ENCODE peak calls at places on chromosomes 1 and 21, in ten cellular contexts. Q is stomach, U is IMR-90, J is hepatocyte, P is pancreas, V is psoas muscle, A is lower lobe of right lung, S is mesendoderm, F is fibroblast of lung, M is lung. T is an unnamed sample. For H3K4me1, the result is how much of the 10 kb centered on the place peaks cover.

GRCh38 chr1:108142773-108143394 is 57.3 kb downstream of the SLC25A24 start:
- DNase-seq in V (no peak), U (peak), S (no peak), M (no peak), P (no peak), J (no peak), Q (no peak), F (peak), A (no peak), T (no peak)

GRCh38 chr1:55214903-55215193 is 316 bp downstream of the USP24 start:
- DNase-seq in J (peak), V (peak), P (peak), U (peak), S (peak), F (peak), A (peak), Q (peak), M (peak), T (peak)

GRCh38 chr1:66546045-66546810 is 12.3 kb downstream of the SGIP1 start:
- DNase-seq in S (no peak), Q (no peak), U (peak), A (no peak), F (no peak), V (no peak), J (no peak), M (no peak), P (no peak), T (no peak)

GRCh38 chr1:201882665-201883132 is 6.0 kb upstream of the SHISA4 start:
- DNase-seq in M (no peak), U (peak), J (no peak), Q (no peak), F (peak), V (no peak), S (peak), A (no peak), P (no peak), T (no peak)

GRCh38 chr1:169027607-169028320 is 78.7 kb upstream of the ATP1B1 start:
- DNase-seq in J (no peak), V (no peak), S (no peak), A (no peak), Q (no peak), U (no peak), P (no peak), F (no peak), M (no peak), T (no peak)

GRCh38 chr1:109277434-109278204 is 5.3 kb downstream of the PSRC1 start:
- DNase-seq in P (peak), S (peak), V (peak), U (peak), J (peak), Q (peak), F (peak), M (peak), A (peak), T (peak)

GRCh38 chr1:161227196-161227871 is 1.5 kb downstream of the TOMM40L start:
- DNase-seq in Q (peak), U (peak), V (peak), F (peak), P (peak), M (peak), A (peak), S (peak), J (peak), T (peak)

GRCh38 chr1:226632169-226632884 is 83.8 kb downstream of the STUM start:
- DNase-seq in J (no peak), A (peak), M (no peak), V (no peak), P (peak), F (no peak), S (no peak), U (no peak), Q (no peak), T (no peak)

GRCh38 chr1:110309139-110309538 is 30.0 kb upstream of the RBM15 start:
- DNase-seq in V (no peak), J (no peak), U (peak), S (no peak), Q (no peak), A (no peak), M (no peak), F (peak), P (no peak), T (no peak)

GRCh38 chr1:54671985-54672608 is 30.5 kb downstream of the MROH7 start:
- DNase-seq in V (no peak), S (peak), J (peak), P (peak), A (no peak), U (peak), M (peak), Q (peak), F (peak), T (peak)

GRCh38 chr1:28258628-28259251 is 578 bp upstream of the SESN2 start:
- DNase-seq in V (no peak), F (no peak), M (no peak), U (no peak), A (no peak), J (no peak), Q (no peak), P (no peak), S (no peak), T (no peak)

GRCh38 chr21:35616090-35616489 is 444.2 kb downstream of the SETD4 start:
- DNase-seq in Q (no peak), A (no peak), F (peak), S (no peak), M (no peak), U (peak), P (no peak), J (no peak), V (no peak), T (peak)

GRCh38 chr1:97174039-97174704 is 452.6 kb downstream of the PTBP2 start:
- DNase-seq in J (no peak), P (no peak), U (no peak), M (no peak), A (no peak), Q (no peak), V (no peak), S (no peak), F (peak), T (no peak)

GRCh38 chr1:191674780-191675179 is 483.5 kb upstream of the RGS18 start:
- DNase-seq in U (no peak), A (no peak), J (no peak), M (no peak), V (no peak), P (no peak), Q (no peak), F (no peak), S (peak), T (no peak)

GRCh38 chr1:53470155-53470554 is 11.0 kb downstream of the DMRTB1 start:
- DNase-seq in S (peak), U (peak), V (peak), Q (peak), A (peak), M (peak), J (peak), P (peak), F (peak), T (no peak)

GRCh38 chr1:66690666-66691381 is 61.4 kb upstream of the DYNLT5 start:
- DNase-seq in M (no peak), S (peak), A (no peak), V (no peak), U (no peak), F (no peak), P (no peak), Q (no peak), J (no peak), T (peak)

GRCh38 chr1:156508955-156509234 is 8.3 kb upstream of the MEF2D start:
- DNase-seq in V (no peak), M (no peak), U (no peak), Q (no peak), A (no peak), F (no peak), P (no peak), S (no peak), J (no peak), T (no peak)

GRCh38 chr1:79124756-79125155 is 118.2 kb upstream of the ADGRL4 start:
- DNase-seq in U (peak), A (no peak), M (no peak), Q (no peak), P (no peak), J (no peak), V (no peak), F (peak), S (no peak), T (no peak)

GRCh38 chr1:156892190-156893047 is 1.1 kb upstream of the PEAR1 start:
- DNase-seq in V (peak), M (peak), Q (peak), U (peak), F (peak), S (peak), P (peak), J (peak), A (peak), T (peak)

GRCh38 chr1:53348491-53349368 is 20.9 kb upstream of the LRP8 start:
- DNase-seq in A (no peak), M (no peak), J (no peak), Q (peak), P (peak), V (no peak), F (no peak), U (no peak), S (no peak), T (no peak)

DNA sequence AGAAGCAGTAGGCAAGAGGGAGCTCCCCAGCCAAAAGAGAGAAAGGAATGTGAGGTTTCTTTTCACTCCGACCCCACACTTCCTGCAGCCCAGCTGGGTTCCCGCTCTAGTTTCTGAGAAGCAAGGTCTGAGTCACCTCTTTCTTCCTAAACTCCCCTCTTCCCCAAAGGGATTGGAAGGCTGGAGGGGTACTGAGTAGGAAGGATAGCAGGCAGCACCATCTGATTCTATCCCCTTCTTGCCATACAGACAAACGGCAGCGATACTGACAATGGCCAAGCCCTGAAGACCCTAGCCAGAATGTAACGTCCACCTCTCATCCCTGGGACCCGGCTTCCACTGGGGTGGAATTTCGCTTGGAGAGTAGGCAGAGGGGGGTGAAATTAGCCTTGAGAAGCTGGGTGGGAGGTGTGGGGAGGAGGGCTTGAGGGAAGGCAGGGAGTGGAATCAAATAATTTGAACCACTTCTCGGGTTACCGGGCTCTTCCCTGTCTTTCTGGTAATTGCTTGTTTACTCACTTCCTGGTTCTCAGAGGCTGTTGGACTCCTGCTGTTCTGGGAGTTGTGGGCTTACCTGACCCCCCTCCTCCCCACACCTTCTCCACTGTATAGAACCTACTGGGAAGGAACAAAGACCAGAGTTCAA is 13.2 kb downstream of the IER5 start:
- DNase-seq in U (peak), S (peak), Q (no peak), F (peak), P (no peak), A (no peak), M (no peak), V (no peak), J (no peak), T (peak)
- H3K4me1 ChIP-seq in U (under half), S (under half), Q (under half), F (half or more), P (under half), A (half or more), M (under half), V (under half), J (half or more), T (half or more)

GRCh38 chr1:65392497-65392896 is 28.0 kb upstream of the LEPR start:
- DNase-seq in F (no peak), M (no peak), V (no peak), P (no peak), Q (no peak), S (no peak), A (no peak), J (no peak), U (no peak), T (no peak)

GRCh38 chr1:65398083-65398482 is 22.4 kb upstream of the LEPR start:
- DNase-seq in A (no peak), P (no peak), Q (no peak), S (no peak), F (no peak), V (no peak), U (no peak), J (no peak), M (no peak), T (no peak)

GRCh38 chr1:65393345-65393744 is 27.1 kb upstream of the LEPR start:
- DNase-seq in M (no peak), S (no peak), F (peak), J (no peak), U (peak), V (no peak), A (no peak), Q (no peak), P (no peak), T (no peak)

GRCh38 chr1:65395887-65396612 is 24.4 kb upstream of the LEPR start:
- DNase-seq in P (no peak), V (no peak), F (peak), S (peak), U (peak), A (no peak), M (peak), J (no peak), Q (no peak), T (no peak)

GRCh38 chr1:65393928-65394327 is 26.5 kb upstream of the LEPR start:
- DNase-seq in A (no peak), J (no peak), M (no peak), F (no peak), P (no peak), V (no peak), Q (no peak), S (no peak), U (no peak), T (no peak)
- H3K27ac ChIP-seq in A (no peak), J (no peak), M (no peak), F (no peak), P (no peak), V (no peak), Q (no peak), S (no peak), U (no peak), T (no peak)

GRCh38 chr1:228081578-228082259 is 789 bp upstream of the ARF1 start:
- DNase-seq in S (peak), V (peak), U (no peak), M (no peak), J (peak), Q (no peak), P (peak), F (no peak), A (peak), T (no peak)
- H3K4me1 ChIP-seq in S (under half), V (under half), U (under half), M (under half), J (under half), Q (under half), P (under half), F (under half), A (under half), T (under half)

DNA sequence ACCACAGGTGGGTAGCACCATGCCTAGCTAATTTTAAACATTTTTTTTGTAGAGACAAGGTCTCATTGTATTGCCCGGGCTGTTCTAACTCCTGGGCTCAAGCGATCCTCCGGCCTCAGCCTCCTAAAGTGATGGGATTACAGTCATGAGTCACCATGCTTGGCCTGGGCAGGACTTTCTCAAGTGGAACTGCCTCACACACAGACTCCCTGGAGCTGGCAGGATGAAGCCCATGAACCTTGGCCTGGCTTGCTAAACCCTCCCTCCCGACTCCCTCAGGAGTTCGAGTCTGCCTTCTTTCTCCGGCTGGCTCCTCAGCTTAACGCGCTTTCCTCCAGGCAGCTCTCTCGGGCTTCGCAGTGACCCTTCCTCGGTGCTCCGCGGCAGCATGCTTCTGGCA is 7.7 kb upstream of the ECE1 start:
- DNase-seq in F (peak), Q (no peak), P (no peak), J (no peak), A (no peak), M (no peak), V (peak), U (no peak), S (no peak), T (no peak)
- H3K27ac ChIP-seq in F (no peak), Q (peak), P (no peak), J (no peak), A (no peak), M (no peak), V (no peak), U (no peak), S (no peak), T (no peak)

GRCh38 chr1:12173631-12174121 is 6.9 kb downstream of the TNFRSF1B start:
- DNase-seq in J (no peak), S (no peak), Q (peak), P (no peak), M (peak), U (peak), F (no peak), V (peak), A (peak), T (no peak)
- H3K4me1 ChIP-seq in J (under half), S (under half), Q (under half), P (under half), M (under half), U (under half), F (under half), V (under half), A (half or more), T (under half)